ENCODE peak calls at places on chromosomes 6 and 20, in four cellular contexts. A is MCF 10A; V is CD4-positive, alpha-beta T cell; Y is adrenal gland. D is an unnamed sample.
A peak's percentile ranks its signal among the peaks of the same experiment; 100 is the strongest.

GRCh38 chr6:151306269-151306783 is 66.6 kb downstream of the AKAP12 start:
- DNase-seq in A (no peak), V (no peak), Y (no peak), D (no peak)

GRCh38 chr6:1242439-1242838 is 69.5 kb upstream of the FOXQ1 start:
- DNase-seq in A (no peak), V (no peak), Y (no peak), D (no peak)

GRCh38 chr20:11826334-11826733 is 91.4 kb upstream of the BTBD3 start:
- DNase-seq in A (no peak), V (no peak), Y (no peak), D (no peak)

GRCh38 chr20:36116813-36117441 is 37.6 kb upstream of the EPB41L1 start:
- DNase-seq in A (no peak), V (no peak), Y (no peak), D (no peak)

GRCh38 chr20:59676126-59676876 is 72.0 kb downstream of the PHACTR3 start:
- DNase-seq in A (no peak), V (no peak), Y (no peak), D (no peak)

GRCh38 chr6:27422651-27423332 is 34.2 kb downstream of the ZNF391 start:
- DNase-seq in A (no peak), V (no peak), Y (no peak), D (no peak)

GRCh38 chr20:8443464-8444072 is 311.5 kb downstream of the PLCB1 start:
- DNase-seq in A (no peak), V (no peak), Y (no peak), D (no peak)

GRCh38 chr6:139369568-139370046 is 4.8 kb downstream of the CITED2 start:
- DNase-seq in A (peak; percentile 51), V (no peak), Y (peak; percentile 14), D (no peak)

GRCh38 chr6:135358251-135358821 is 139.2 kb downstream of the AHI1 start:
- DNase-seq in A (peak; percentile 47), V (no peak), Y (no peak), D (no peak)

DNA sequence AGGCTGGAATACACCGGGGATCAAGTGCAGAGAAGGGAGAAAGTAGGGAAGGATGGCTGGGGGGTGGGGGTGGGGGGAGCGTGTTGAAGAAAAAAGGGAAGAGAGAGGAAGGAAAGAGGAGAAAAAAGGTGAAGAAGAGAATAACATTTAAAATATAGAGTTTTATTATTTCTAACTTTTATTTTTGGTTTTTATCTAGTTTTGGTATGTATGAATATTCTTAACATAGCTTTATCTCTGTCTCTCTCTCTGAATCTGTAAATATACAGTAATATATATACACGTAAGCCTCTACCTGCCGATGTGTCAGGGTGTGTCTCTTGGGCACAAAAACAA is 30.0 kb downstream of the HLA-F start:
- DNase-seq in A (no peak), V (no peak), Y (no peak), D (no peak)
- TF ChIP-seq CTCF in A (no peak), V (peak; percentile 61), Y (no peak), D (peak; percentile 61)

GRCh38 chr6:153790048-153790447 is 249.0 kb upstream of the OPRM1 start:
- DNase-seq in A (peak; percentile 94), V (no peak), Y (no peak), D (no peak)
- TF ChIP-seq CTCF in A (no peak), V (no peak), Y (no peak), D (peak; percentile 54)

DNA sequence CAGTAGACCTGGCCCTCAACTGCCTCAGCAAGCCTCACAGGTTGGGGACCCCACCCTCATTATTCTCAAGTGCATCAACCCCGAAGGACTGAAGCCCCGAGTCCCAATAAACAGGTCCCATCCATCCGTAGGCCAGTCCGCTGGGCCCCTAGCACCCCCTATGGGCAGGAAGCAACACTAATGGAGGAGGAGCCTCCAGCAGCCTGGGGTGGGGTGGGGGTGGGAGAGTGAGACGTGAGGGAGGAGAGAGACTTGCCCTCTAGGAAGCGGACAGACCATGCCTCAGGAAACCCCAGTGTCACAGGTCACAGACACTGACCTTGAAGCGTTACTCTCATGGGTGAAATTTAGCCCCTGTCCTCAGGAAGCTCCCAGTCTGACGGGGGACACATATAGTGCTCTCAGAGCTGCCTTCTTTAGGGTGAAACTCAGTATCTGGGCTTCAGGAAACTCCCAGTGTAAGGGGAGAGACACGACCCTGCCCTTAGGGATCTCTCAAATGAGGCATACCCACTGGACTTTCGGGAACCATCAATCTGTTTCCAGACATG is 125.9 kb downstream of the MRPL14 start:
- DNase-seq in A (peak; percentile 54), V (no peak), Y (no peak), D (peak; percentile 57)
- TF ChIP-seq CTCF in A (peak; percentile 5), V (no peak), Y (peak; percentile 16), D (peak; percentile 73)

DNA sequence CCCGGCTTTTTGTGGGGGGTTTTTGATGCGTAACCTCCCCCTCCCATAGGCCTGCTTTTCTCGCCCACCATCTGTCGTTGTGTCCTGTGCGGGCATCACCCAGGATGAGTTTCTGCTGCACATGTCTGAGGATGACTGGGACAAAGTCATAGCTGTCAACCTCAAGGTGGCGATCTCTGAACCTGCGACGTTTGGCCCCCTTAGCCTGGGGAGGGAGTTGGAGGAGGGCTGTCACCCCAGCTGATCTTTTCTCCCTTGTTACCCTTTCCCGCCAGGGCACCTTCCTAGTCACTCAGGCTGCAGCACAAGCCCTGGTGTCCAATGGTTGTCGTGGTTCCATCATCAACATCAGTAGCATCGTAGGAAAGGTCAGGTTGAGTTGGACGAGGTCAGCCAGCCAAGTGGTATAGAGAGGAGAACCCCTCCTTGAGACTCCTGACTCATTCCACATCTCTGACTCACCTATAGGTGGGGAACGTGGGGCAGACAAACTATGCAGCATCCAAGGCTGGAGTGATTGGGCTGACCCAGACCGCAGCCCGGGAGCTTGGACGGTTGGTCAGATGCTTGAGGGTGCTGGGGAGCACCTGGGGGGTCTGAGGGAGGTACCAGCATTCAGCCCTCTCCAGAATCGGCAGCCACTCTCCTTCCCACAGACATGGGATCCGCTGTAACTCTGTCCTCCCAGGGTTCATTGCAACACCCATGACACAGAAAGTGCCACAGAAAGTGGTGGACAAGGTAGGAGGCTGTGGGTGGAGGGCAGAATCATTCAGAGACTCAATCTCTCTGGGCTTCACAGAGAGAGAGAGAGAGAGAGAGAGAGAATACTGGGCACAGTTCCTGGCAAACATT is 944 bp downstream of the HSD17B8 start:
- DNase-seq in A (peak; percentile 69), V (no peak), Y (no peak), D (no peak)
- TF ChIP-seq CTCF in A (no peak), V (no peak), Y (no peak), D (peak; percentile 24)

GRCh38 chr6:108164537-108164814 is 1.3 kb upstream of the NR2E1 start:
- DNase-seq in A (no peak), V (no peak), Y (no peak), D (no peak)

GRCh38 chr6:108163644-108164536 is 1.9 kb upstream of the NR2E1 start:
- DNase-seq in A (no peak), V (no peak), Y (no peak), D (no peak)

GRCh38 chr6:108161724-108162282 is 4.0 kb upstream of the NR2E1 start:
- DNase-seq in A (no peak), V (no peak), Y (no peak), D (no peak)

GRCh38 chr6:108164815-108165706 is 761 bp upstream of the NR2E1 start:
- DNase-seq in A (no peak), V (no peak), Y (no peak), D (no peak)

DNA sequence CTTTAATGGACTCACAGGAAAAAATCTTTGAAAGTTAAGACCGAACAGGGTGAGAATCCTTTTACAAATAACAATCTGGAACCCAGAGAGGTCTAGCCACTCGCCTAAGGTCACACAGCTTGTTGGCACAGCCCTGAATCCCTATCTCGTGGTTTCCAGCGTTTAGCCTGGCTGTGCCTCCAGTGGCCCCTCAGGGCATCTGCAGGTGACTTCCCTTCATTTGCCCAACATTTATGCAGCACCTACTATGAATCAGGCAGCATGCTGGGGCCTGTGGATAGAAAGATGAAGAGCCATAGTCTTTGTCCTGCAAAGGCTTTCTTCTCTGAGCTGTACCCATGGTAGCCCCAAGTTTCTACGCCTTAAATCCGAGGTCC is 2.6 kb upstream of the NR2E1 start:
- DNase-seq in A (peak; percentile 34), V (no peak), Y (no peak), D (no peak)
- TF ChIP-seq CTCF in A (no peak), V (no peak), Y (no peak), D (no peak)

DNA sequence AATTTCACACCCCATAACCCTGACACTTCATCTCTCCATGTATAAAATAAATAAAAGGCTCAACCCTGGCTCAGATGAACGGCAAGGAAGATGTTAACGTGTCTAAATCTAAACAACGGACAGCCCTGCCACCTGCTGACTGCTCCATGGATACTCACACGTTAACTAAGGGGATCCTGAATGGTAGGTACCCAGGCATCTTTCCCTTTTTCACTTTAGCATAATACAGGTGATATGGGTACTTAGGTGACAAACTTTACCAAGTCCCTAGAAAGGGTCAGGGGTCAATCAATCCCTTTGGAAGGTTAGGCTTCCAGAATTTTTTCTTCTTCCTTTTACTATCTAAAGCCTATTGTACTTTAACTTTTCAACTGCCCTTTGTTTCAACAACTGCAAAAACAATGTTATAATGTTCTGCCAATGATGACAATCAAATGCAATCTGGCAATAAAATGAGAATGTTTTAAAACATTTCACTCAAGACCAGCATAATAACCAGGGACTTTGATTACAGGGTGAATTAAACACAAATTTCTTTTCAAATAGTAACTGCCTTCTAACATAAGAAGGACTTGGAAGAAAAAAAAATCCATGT is 52.4 kb upstream of the IPCEF1 start:
- DNase-seq in A (peak; percentile 49), V (no peak), Y (no peak), D (no peak)
- TF ChIP-seq CTCF in A (peak; percentile 18), V (no peak), Y (no peak), D (peak; percentile 80)

GRCh38 chr6:47715782-47716181 is 17.4 kb downstream of the ADGRF4 start:
- DNase-seq in A (no peak), V (no peak), Y (no peak), D (no peak)
- TF ChIP-seq CTCF in A (no peak), V (no peak), Y (no peak), D (no peak)

GRCh38 chr20:51563597-51564332 is 21.2 kb upstream of the NFATC2 start:
- DNase-seq in A (peak; percentile 66), V (no peak), Y (peak; percentile 67), D (no peak)
- TF ChIP-seq CTCF in A (no peak), V (no peak), Y (no peak), D (peak; percentile 25)

DNA sequence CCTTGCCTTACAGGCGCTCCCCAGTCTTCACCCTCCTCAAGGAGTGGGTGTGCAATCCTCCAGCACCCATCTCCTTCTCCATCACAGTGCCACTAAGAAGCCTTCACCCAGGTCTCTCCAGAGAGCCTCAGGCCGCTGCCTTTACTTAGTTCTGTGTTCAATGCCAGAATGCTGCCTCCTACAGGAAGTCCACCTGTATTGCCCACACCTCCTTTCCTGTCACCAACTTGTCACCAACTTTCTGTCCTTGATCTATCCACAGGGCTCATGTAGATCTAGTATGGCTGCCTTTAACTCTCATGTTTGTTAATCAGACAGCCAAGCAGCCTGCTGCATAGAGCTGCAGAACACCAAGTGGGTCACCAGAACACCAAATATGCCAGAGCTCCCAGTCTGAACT is 546 bp upstream of the LST1 start:
- DNase-seq in A (peak; percentile 29), V (no peak), Y (no peak), D (no peak)
- TF ChIP-seq CTCF in A (peak; percentile 33), V (peak; percentile 44), Y (peak; percentile 23), D (peak; percentile 58)

DNA sequence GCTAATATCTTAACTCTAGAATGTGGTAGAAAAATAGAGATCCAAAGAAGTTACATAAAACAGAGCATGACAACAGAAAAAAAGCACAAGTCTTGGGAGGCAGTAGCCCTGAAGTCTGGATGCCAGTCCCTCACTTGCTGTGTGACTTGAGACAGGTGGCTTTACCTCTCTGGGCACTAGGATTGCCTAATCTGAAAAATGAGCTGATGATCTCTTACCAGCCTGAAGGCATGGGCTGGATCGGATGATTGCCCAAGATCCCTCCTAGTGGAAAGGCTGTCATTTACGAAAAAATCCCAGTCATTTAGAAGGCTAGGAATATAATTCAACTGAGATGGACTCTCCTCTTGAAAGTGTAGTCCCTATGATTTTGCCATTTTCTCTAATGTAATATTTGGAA is 10.9 kb upstream of the GCM1 start:
- DNase-seq in A (peak; percentile 82), V (no peak), Y (no peak), D (no peak)
- TF ChIP-seq CTCF in A (no peak), V (no peak), Y (no peak), D (peak; percentile 22)

D was measured in chondrocyte.